ENCODE peak calls at places on chromosomes 7 and 10, in four cellular contexts. One of them, this sample, is unnamed.
A peak's percentile ranks its signal among the peaks of the same experiment; 100 is the strongest.

GRCh38 chr10:122531935-122532334 is 28.6 kb upstream of the DMBT1 start:
- DNase-seq in substantia nigra: no peak
- DNase-seq in KBM-7: no peak
- DNase-seq in lower leg skin: peak; percentile 48
- DNase-seq in this sample: no peak

GRCh38 chr7:4151926-4152549 is 530.1 kb upstream of the FOXK1 start:
- DNase-seq in substantia nigra: no peak
- DNase-seq in KBM-7: no peak
- DNase-seq in lower leg skin: no peak
- DNase-seq in this sample: no peak

GRCh38 chr10:15585303-15585715 is 134.4 kb downstream of the ITGA8 start:
- DNase-seq in substantia nigra: peak; percentile 66
- DNase-seq in KBM-7: peak; percentile 58
- DNase-seq in lower leg skin: no peak
- DNase-seq in this sample: no peak

GRCh38 chr10:91758303-91759146 is 39.7 kb upstream of the TNKS2 start:
- DNase-seq in substantia nigra: no peak
- DNase-seq in KBM-7: peak; percentile 63
- DNase-seq in lower leg skin: no peak
- DNase-seq in this sample: no peak

GRCh38 chr7:149714081-149714909 is 59.1 kb downstream of the ZNF467 start:
- DNase-seq in substantia nigra: peak; percentile 92
- DNase-seq in KBM-7: peak; percentile 72
- DNase-seq in lower leg skin: peak; percentile 97
- DNase-seq in this sample: peak; percentile 91

GRCh38 chr7:28083159-28083997 is 97.2 kb downstream of the JAZF1 start:
- DNase-seq in substantia nigra: no peak
- DNase-seq in KBM-7: no peak
- DNase-seq in lower leg skin: no peak
- DNase-seq in this sample: no peak

GRCh38 chr7:45221896-45222604 is 64.5 kb downstream of the RAMP3 start:
- DNase-seq in substantia nigra: no peak
- DNase-seq in KBM-7: no peak
- DNase-seq in lower leg skin: no peak
- DNase-seq in this sample: no peak

GRCh38 chr7:77975672-77976480 is 177.3 kb downstream of the PHTF2 start:
- DNase-seq in substantia nigra: no peak
- DNase-seq in KBM-7: peak; percentile 67
- DNase-seq in lower leg skin: no peak
- DNase-seq in this sample: no peak

GRCh38 chr7:6392712-6393666 is 54.8 kb downstream of the DAGLB start:
- DNase-seq in substantia nigra: peak; percentile 41
- DNase-seq in KBM-7: peak; percentile 61
- DNase-seq in lower leg skin: peak; percentile 91
- DNase-seq in this sample: no peak

GRCh38 chr7:132564090-132564489 is 12.2 kb downstream of the PLXNA4 start:
- DNase-seq in substantia nigra: no peak
- DNase-seq in KBM-7: no peak
- DNase-seq in lower leg skin: no peak
- DNase-seq in this sample: no peak

GRCh38 chr7:116421298-116421697 is 78.2 kb upstream of the CAV2 start:
- DNase-seq in substantia nigra: no peak
- DNase-seq in KBM-7: no peak
- DNase-seq in lower leg skin: no peak
- DNase-seq in this sample: no peak

GRCh38 chr7:45659496-45660139 is 85.5 kb downstream of the ADCY1 start:
- DNase-seq in substantia nigra: no peak
- DNase-seq in KBM-7: no peak
- DNase-seq in lower leg skin: peak; percentile 75
- DNase-seq in this sample: no peak

GRCh38 chr7:130365511-130366441 is 14.5 kb upstream of the CPA1 start:
- DNase-seq in substantia nigra: peak; percentile 20
- DNase-seq in KBM-7: no peak
- DNase-seq in lower leg skin: no peak
- DNase-seq in this sample: no peak

GRCh38 chr10:114024876-114025609 is 18.6 kb upstream of the ADRB1 start:
- DNase-seq in substantia nigra: no peak
- DNase-seq in KBM-7: peak; percentile 92
- DNase-seq in lower leg skin: no peak
- DNase-seq in this sample: no peak

GRCh38 chr10:35635576-35635975 is 6.5 kb downstream of the FZD8 start:
- DNase-seq in substantia nigra: peak; percentile 29
- DNase-seq in KBM-7: peak; percentile 75
- DNase-seq in lower leg skin: no peak
- DNase-seq in this sample: no peak

GRCh38 chr7:100044719-100045118 is 4.9 kb upstream of the ZSCAN21 start:
- DNase-seq in substantia nigra: peak; percentile 3
- DNase-seq in KBM-7: peak; percentile 32
- DNase-seq in lower leg skin: no peak
- DNase-seq in this sample: no peak

GRCh38 chr10:110101464-110102144 is 93.8 kb downstream of the ADD3 start:
- DNase-seq in substantia nigra: no peak
- DNase-seq in KBM-7: no peak
- DNase-seq in lower leg skin: no peak
- DNase-seq in this sample: no peak

GRCh38 chr7:105666324-105666723 is 85.0 kb upstream of the EFCAB10 start:
- DNase-seq in substantia nigra: no peak
- DNase-seq in KBM-7: no peak
- DNase-seq in lower leg skin: no peak
- DNase-seq in this sample: no peak

GRCh38 chr7:2175091-2175490 is 57.7 kb downstream of the MAD1L1 start:
- DNase-seq in substantia nigra: no peak
- DNase-seq in KBM-7: no peak
- DNase-seq in lower leg skin: no peak
- DNase-seq in this sample: no peak

GRCh38 chr7:21128418-21128817 is 299.5 kb upstream of the SP4 start:
- DNase-seq in substantia nigra: no peak
- DNase-seq in KBM-7: no peak
- DNase-seq in lower leg skin: no peak
- DNase-seq in this sample: no peak

GRCh38 chr10:125200396-125200795 is 40.0 kb upstream of the CTBP2 start:
- DNase-seq in substantia nigra: no peak
- DNase-seq in KBM-7: no peak
- DNase-seq in lower leg skin: peak; percentile 17
- DNase-seq in this sample: no peak

GRCh38 chr10:86389441-86390193 is 23.0 kb upstream of the GRID1 start:
- DNase-seq in substantia nigra: peak; percentile 26
- DNase-seq in KBM-7: no peak
- DNase-seq in lower leg skin: peak; percentile 81
- DNase-seq in this sample: no peak